ENCODE peak calls at places on chromosome 9, in six cellular contexts. G, K, L, C, B and D are unnamed samples.
A peak's percentile ranks its signal among the peaks of the same experiment; 100 is the strongest.

GRCh38 chr9:137255448-137256114 is 454 bp downstream of the NELFB start:
- DNase-seq in B (no peak), G (no peak), C (peak; percentile 60), K (no peak), L (peak; percentile 67), D (no peak)

GRCh38 chr9:84874583-84874982 is 205.1 kb downstream of the NTRK2 start:
- DNase-seq in G (no peak), C (no peak), B (no peak), K (no peak), L (peak; percentile 21), D (no peak)

GRCh38 chr9:5971740-5972139 is 43.7 kb downstream of the RANBP6 start:
- DNase-seq in G (no peak), L (no peak), C (no peak), B (no peak), K (no peak), D (no peak)

GRCh38 chr9:110078626-110079025 is 129.3 kb downstream of the C9orf152 start:
- DNase-seq in G (no peak), B (no peak), K (no peak), L (no peak), C (no peak), D (no peak)

GRCh38 chr9:120475341-120475740 is 104.6 kb downstream of the CDK5RAP2 start:
- DNase-seq in B (no peak), G (no peak), K (no peak), L (no peak), C (peak; percentile 62), D (peak; percentile 67)

GRCh38 chr9:36426348-36426747 is 26.3 kb upstream of the RNF38 start:
- DNase-seq in B (no peak), L (no peak), C (no peak), K (no peak), G (no peak), D (no peak)

GRCh38 chr9:107043886-107044285 is 180.9 kb downstream of the ZNF462 start:
- DNase-seq in K (peak; percentile 18), C (no peak), B (no peak), L (no peak), G (no peak), D (no peak)

GRCh38 chr9:125674981-125675973 is 31.7 kb downstream of the MAPKAP1 start:
- DNase-seq in L (no peak), C (no peak), K (no peak), B (no peak), G (peak; percentile 58), D (no peak)

GRCh38 chr9:115349542-115349941 is 231.6 kb upstream of the TNC start:
- DNase-seq in C (no peak), L (no peak), B (no peak), K (no peak), G (no peak), D (no peak)

GRCh38 chr9:133918123-133918813 is 73.9 kb downstream of the VAV2 start:
- DNase-seq in L (no peak), G (no peak), K (no peak), C (no peak), B (no peak), D (peak; percentile 24)
- H3K27ac ChIP-seq in L (peak overlapping the region; percentile 78), G (no peak overlapping the region), K (peak overlapping the region; percentile 20), C (no peak overlapping the region), B (peak overlapping the region; percentile 16), D (no peak overlapping the region)

GRCh38 chr9:134775552-134775951 is 105.1 kb upstream of the FCN2 start:
- DNase-seq in B (no peak), C (no peak), L (no peak), K (no peak), G (no peak), D (no peak)
- H3K4me1 ChIP-seq in B (peaks cover 24% of the 10 kb centered on the region), C (no peaks in the 10 kb centered on the region), L (no peaks in the 10 kb centered on the region), K (peaks cover 42% of the 10 kb centered on the region), G (peaks cover 3% of the 10 kb centered on the region), D (peaks cover 4% of the 10 kb centered on the region)

DNA sequence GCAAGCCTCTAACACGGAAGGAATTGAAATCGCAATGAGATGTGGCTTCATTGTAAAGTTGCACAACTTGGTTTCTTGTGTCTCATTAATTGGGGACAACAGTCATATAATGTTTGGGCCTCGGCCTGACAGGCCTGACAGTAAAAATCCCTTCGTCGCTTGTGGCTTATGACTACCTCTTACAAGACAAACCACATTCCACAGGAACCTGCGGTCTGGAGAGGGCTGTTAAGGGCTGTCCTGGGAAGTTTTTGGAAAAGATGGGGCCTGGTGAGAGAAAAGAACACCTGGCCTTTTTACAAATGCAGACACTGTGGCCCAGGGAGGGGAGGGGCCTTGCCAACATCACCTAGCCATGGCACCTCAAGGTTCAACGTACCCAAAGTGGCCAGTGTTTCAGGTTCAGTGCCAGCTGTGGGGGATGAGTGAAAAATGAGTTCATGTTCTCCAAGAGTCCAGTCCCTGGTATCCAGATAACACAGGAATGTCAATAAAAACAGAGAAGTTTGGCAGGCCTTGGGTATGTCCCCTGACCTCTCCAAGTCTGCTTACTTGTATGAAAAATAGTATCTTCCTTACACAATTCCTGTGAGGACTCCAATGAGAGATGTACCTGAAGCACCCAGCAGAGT is 22.2 kb downstream of the SHB start:
- DNase-seq in K (no peak), B (no peak), G (peak; percentile 77), C (no peak), L (peak; percentile 60), D (no peak)
- H3K4me3 ChIP-seq in K (no peak overlapping the region), B (no peak overlapping the region), G (no peak overlapping the region), C (no peak overlapping the region), L (peak overlapping the region; percentile 9), D (no peak overlapping the region)

DNA sequence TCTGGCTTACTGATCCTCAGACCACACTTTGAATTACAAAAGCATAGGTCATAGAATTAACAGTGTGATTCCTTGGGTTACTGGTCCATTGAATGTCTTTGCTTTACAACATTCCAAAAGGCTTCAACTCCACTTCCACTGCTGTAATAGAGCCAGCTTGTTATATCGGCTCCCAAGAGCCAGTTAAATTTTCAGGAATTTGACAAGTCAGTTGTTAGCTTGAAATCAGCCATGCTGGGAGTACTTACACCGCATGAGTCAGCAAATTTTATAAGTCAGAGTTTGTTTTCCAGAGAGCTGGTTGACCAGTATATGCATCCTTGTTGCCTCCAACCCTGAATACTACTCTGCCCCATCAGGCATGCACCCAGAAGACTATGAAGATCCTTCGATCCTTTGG is 73.1 kb downstream of the FOXB2 start:
- DNase-seq in L (peak; percentile 60), K (no peak), C (no peak), G (no peak), B (no peak), D (no peak)
- H3K27ac ChIP-seq in L (peak overlapping the region; percentile 23), K (no peak overlapping the region), C (no peak overlapping the region), G (no peak overlapping the region), B (no peak overlapping the region), D (no peak overlapping the region)

DNA sequence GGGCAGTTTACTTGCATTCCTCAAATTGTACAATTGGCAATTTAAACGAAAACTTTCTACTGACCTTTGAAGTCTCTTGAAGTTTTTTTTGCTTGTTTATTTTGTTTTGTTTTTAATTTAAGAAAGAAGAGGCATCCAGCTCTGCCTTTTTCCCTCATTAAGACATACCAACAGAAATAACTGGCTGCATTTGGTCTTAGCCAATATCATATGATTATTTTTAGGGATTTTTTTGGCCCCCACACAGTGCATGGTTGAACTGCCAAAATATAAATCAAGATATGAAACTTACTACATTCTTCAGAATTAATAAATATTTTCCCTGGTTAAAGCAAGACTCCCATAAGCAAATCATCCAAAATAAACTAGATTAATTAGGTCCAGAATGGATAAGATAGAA is 79.4 kb downstream of the ALDH1A1 start:
- DNase-seq in C (no peak), K (no peak), G (no peak), B (no peak), L (no peak), D (no peak)
- H3K4me1 ChIP-seq in C (peaks cover 8% of the 10 kb centered on the region), K (peaks cover 7% of the 10 kb centered on the region), G (no peaks in the 10 kb centered on the region), B (no peaks in the 10 kb centered on the region), L (no peaks in the 10 kb centered on the region), D (peaks cover 3% of the 10 kb centered on the region)

GRCh38 chr9:133117271-133118178 is 3.5 kb downstream of the RALGDS start:
- DNase-seq in L (no peak), G (no peak), C (peak; percentile 77), B (peak; percentile 77), K (peak; percentile 72), D (peak; percentile 83)

GRCh38 chr9:133118568-133118967 is 2.5 kb downstream of the RALGDS start:
- DNase-seq in G (no peak), B (no peak), C (no peak), K (peak; percentile 10), L (no peak), D (no peak)

GRCh38 chr9:133118179-133118520 is 2.9 kb downstream of the RALGDS start:
- DNase-seq in B (peak; percentile 56), C (no peak), G (no peak), K (peak; percentile 7), L (no peak), D (no peak)

GRCh38 chr9:133119461-133120342 is 1.3 kb downstream of the RALGDS start:
- DNase-seq in B (no peak), K (peak; percentile 33), C (peak; percentile 59), G (no peak), L (peak; percentile 32), D (peak; percentile 68)

DNA sequence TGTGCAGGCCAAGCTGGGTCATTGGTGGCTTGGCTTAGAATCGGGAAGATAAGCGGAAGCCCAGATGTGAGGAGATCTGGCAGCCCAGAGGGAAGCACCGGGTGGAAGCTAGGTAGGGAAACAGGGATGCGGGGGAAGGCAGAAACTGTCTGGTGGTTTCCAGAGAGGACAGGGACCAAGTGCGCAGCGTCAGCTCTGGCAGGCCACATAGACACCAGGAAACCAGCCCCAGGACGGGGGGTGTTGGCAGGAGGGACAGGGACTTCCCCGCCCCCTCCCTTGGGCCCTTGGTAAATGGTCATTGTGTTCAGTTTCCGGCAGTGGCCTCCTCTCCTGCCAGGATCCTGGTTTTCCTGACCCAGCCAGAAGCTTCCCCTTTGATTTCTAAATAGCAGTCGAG is 2.0 kb downstream of the RALGDS start:
- DNase-seq in B (no peak), G (no peak), L (no peak), K (peak; percentile 64), C (peak; percentile 70), D (no peak)
- H3K4me3 ChIP-seq in B (peak overlapping the region; percentile 83), G (no peak overlapping the region), L (no peak overlapping the region), K (peak overlapping the region; percentile 95), C (peak overlapping the region; percentile 93), D (peak overlapping the region; percentile 63)